ENCODE peak calls at places on chromosomes 16 and 17, in four cellular contexts. V, I, P and B are unnamed samples.

GRCh38 chr17:47818002-47818695 is 3.4 kb downstream of the OSBPL7 start:
- DNase-seq in V (no peak), I (no peak), P (no peak), B (no peak)

GRCh38 chr17:75637561-75637960 is 4.3 kb downstream of the SMIM5 start:
- DNase-seq in V (no peak), I (no peak), P (no peak), B (no peak)

GRCh38 chr16:30112197-30113030 is 923 bp downstream of the GDPD3 start:
- DNase-seq in V (peak; percentile 83), I (no peak), P (no peak), B (peak; percentile 80)

GRCh38 chr17:36689089-36689667 is 87.8 kb downstream of the MRM1 start:
- DNase-seq in V (no peak), I (no peak), P (no peak), B (no peak)

GRCh38 chr17:65797809-65798208 is 236.4 kb upstream of the AXIN2 start:
- DNase-seq in V (peak; percentile 26), I (peak; percentile 5), P (no peak), B (peak; percentile 19)

GRCh38 chr17:3020381-3020780 is 43.0 kb downstream of the OR1D5 start:
- DNase-seq in V (no peak), I (no peak), P (no peak), B (no peak)

GRCh38 chr16:83212301-83212841 is 585.6 kb downstream of the CDH13 start:
- DNase-seq in V (no peak), I (no peak), P (no peak), B (no peak)

GRCh38 chr16:27229891-27230470 is 26.7 kb downstream of the KDM8 start:
- DNase-seq in V (no peak), I (no peak), P (no peak), B (no peak)

GRCh38 chr16:1431497-1432270 is 806 bp downstream of the PERCC1 start:
- DNase-seq in V (no peak), I (no peak), P (no peak), B (no peak)

GRCh38 chr17:49342575-49342936 is 19.5 kb downstream of the ZNF652 start:
- DNase-seq in V (no peak), I (no peak), P (no peak), B (no peak)

GRCh38 chr16:72455743-72456659 is 284.0 kb upstream of the PMFBP1 start:
- DNase-seq in V (no peak), I (peak; percentile 20), P (no peak), B (no peak)

GRCh38 chr17:74757931-74758845 is 9.8 kb downstream of the NHERF1 start:
- DNase-seq in V (peak; percentile 61), I (no peak), P (no peak), B (peak; percentile 66)

GRCh38 chr16:4404247-4404966 is 12.0 kb downstream of the CORO7 start:
- DNase-seq in V (peak; percentile 77), I (peak; percentile 44), P (no peak), B (peak; percentile 56)

GRCh38 chr17:18248300-18248731 is 10.2 kb downstream of the FLII start:
- DNase-seq in V (peak; percentile 83), I (peak; percentile 91), P (no peak), B (peak; percentile 82)

GRCh38 chr16:1792836-1793577 is 498 bp downstream of the IGFALS start:
- DNase-seq in V (no peak), I (no peak), P (no peak), B (no peak)

GRCh38 chr17:1629647-1630310 is 1.1 kb upstream of the SLC43A2 start:
- DNase-seq in V (peak; percentile 73), I (peak; percentile 66), P (no peak), B (peak; percentile 72)

GRCh38 chr16:49640606-49641005 is 215.3 kb downstream of the ZNF423 start:
- DNase-seq in V (no peak), I (no peak), P (no peak), B (no peak)

DNA sequence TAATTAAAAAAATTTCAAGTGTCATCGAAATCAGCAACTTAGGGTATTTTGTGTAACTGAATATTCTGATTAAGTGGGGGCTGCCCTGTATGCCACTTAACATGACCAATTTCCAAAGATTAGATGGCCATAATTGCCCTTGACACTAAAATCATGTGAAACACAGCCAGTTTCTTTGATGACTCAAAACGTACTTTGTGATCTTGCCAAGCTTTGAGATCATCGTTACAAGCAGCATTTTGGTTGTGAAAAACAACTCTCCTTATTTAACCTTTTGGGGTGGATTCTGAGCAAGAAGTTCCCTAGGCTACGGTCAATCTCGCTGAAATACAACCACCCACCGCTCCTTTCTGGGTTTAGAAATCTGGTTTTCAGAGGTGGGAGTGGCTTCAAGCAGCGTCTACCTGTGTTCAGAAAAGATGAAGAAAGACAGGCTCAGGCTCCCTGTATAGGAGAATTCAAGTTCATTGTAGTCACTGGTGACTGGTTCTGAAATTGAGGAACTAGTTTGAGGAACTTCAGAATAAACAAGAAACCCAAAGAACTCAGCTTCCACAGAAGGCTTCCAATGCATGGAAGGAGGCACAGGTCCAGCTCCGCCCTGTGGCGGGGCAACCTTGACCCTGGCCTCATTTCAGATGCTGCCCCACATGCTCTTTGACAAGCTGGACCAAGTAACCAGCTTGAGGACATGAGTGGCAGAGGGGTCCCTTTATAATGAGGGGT is 9.4 kb downstream of the MAP3K14 start:
- DNase-seq in V (peak; percentile 69), I (peak; percentile 88), P (peak; percentile 90), B (peak; percentile 77)
- H3K4me3 ChIP-seq in V (peak overlapping the region; percentile 10), I (no peak overlapping the region), P (peak overlapping the region; percentile 14), B (no peak overlapping the region)

GRCh38 chr16:56417138-56417537 is 8.2 kb downstream of the AMFR start:
- DNase-seq in V (no peak), I (no peak), P (no peak), B (no peak)
- TF ChIP-seq MYC in V (no peak), I (no peak), P (no peak), B (no peak)

DNA sequence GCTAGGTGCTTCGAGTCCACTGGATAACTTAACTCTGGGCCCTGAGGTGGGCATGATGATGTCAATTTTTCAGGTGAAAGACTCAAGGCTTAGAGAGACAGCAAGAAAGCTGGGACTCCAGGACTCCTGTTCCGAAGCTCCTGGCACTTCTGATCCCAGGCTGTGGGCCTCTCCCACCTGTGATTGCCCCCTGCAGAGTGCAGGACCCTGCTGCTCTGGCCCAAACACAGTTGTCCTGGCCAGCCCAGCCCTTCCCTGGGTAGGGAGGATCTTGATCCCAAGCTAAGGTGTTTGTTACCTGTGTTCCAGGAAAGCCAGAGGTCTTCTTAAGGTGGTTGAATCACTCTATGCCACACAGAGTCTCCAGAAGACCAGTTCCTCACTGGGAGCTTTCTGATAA is 3.1 kb downstream of the CHST5 start:
- DNase-seq in V (no peak), I (no peak), P (no peak), B (no peak)
- TF ChIP-seq MAX in V (no peak), I (no peak), P (no peak), B (no peak)

GRCh38 chr17:30808785-30809286 is 15.7 kb downstream of the CRLF3 start:
- DNase-seq in V (no peak), I (peak; percentile 62), P (peak; percentile 91), B (peak; percentile 93)
- H3K4me3 ChIP-seq in V (no peak overlapping the region), I (peak overlapping the region; percentile 40), P (peak overlapping the region; percentile 60), B (peak overlapping the region; percentile 35)

DNA sequence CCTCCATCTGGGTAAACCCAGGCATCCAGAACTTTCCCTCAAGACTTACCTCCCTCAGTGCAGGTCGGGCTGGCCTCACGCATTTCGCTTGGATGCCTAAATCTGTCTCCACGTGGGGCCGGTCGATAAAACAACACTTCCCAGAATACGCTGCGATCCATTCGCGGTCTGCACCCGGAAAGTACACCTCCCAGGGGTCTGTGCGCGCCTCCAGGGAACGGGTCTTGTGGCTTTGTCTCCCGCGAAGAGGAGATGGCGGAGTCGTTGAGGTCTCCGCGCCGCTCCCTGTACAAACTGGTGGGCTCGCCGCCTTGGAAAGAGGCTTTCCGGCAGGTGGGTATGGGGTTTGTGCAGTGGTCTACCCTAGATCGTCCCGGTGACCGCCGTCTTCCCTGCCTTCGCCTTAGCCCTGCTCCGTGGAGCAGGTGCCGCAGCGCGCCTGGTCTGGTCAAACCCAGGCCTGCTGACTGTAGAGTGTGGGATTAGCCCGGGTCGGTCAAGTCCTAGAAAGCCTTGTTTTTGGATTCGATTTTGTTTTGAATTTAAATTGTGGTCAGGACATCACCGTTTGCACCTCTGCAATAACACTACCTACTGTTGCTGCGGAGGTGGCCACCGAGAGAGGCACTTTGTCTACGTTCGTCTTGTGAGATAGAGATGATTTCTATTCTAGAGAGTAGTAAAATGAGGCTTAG is at the start of gene RPAIN:
- DNase-seq in V (peak; percentile 93), I (no peak), P (no peak), B (peak; percentile 90)
- TF ChIP-seq MYC in V (peak; percentile 91), I (peak; percentile 96), P (peak; percentile 85), B (peak; percentile 70)

GRCh38 chr17:73534575-73534940 is 109.7 kb downstream of the SDK2 start:
- DNase-seq in V (no peak), I (no peak), P (no peak), B (no peak)

GRCh38 chr17:73535746-73536145 is 108.5 kb downstream of the SDK2 start:
- DNase-seq in V (no peak), I (no peak), P (no peak), B (no peak)

GRCh38 chr17:73538445-73538844 is 105.8 kb downstream of the SDK2 start:
- DNase-seq in V (no peak), I (no peak), P (no peak), B (no peak)

GRCh38 chr17:73539176-73539575 is 105.1 kb downstream of the SDK2 start:
- DNase-seq in V (no peak), I (no peak), P (no peak), B (no peak)

DNA sequence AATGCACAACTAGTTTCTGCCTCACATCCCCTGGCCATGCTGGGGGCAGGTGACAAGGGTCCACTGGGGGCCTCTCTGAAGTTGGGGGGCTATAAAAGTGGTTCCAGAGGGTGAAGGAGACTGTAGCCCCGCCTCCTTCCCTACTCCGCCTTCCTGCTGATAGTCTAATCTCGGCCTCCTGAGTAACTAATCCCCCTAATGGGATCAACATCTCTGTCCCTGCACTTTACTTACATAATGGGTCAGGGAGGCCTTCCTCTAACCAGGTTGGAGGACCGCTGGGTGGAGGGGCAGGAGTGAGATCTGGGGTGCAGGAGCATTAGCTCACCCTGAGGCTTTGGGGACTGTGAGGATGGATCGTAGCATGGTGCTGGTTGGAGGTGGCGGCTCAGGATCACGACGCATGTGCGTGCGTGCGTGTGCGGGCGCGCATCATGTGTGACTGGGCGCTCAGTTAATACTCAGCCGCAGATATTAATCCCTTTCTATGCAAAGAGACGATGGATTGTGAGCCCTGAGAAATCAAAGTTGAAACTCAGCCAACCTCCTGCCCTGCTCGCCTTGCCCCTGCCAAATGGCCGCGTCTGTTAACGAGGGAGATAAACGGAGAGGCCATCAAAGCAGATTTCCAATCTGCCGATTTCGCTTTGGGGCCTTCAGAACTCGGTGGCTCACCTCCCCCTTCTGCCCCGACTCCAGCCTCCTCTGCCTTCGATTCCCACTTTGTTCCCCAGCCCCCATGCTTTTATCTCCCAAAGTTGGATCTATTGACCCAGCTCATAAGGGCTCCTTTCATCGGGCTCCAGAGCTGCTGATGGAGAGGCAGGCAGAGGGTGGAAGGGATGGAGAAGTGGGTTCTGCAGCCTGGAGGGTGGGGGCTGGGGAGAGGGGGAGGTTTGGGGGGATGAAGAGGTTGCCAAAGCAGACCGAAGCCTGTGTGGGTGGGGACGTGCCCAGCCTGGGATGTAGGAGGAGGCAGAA is 107.3 kb downstream of the SDK2 start:
- DNase-seq in V (no peak), I (no peak), P (no peak), B (no peak)
- TF ChIP-seq MAX in V (no peak), I (no peak), P (no peak), B (no peak)

DNA sequence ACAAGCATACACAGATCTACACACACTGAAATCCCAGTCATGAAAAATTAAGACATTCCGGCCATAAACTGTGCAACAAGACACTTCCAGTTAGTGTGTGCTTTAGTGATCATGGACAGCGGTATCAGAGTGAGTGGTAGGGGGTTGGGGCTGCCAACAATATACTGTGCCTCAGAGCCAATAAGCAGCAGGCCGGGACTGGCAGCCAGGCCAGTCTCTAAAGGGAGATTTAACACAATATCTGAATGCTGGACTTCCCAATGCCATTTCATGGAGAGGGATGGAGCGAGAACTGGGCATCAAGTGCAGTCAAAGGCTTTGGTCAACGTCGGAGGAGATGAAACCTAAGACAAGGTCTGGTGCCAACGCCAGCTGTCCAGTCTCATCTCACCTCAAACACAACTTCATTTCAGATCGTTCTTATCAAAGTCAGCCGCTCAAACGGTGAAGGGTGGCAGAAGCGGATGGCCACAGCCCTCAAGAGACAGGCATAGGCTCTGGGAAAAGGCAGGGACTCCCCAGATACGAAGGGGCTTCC is 983 bp downstream of the USP32 start:
- DNase-seq in V (peak; percentile 45), I (peak; percentile 81), P (no peak), B (peak; percentile 64)
- H3K4me3 ChIP-seq in V (peak overlapping the region; percentile 91), I (peak overlapping the region; percentile 93), P (peak overlapping the region; percentile 97), B (peak overlapping the region; percentile 92)